ENCODE peak calls at places on chromosomes 1 and 21, in seven cellular contexts. B is body of pancreas, N is cardiac muscle cell, Q is heart right ventricle, F is HCT116, W is left lung, X is fibroblast of lung. K is an unnamed sample. For H3K4me1, the result is how much of the 10 kb centered on the place peaks cover.

GRCh38 chr1:22976461-22977243 is 4.0 kb upstream of the LACTBL1 start:
- DNase-seq in X (peak), B (peak), N (peak), F (peak), Q (peak), W (no peak), K (no peak)

GRCh38 chr1:226217273-226217672 is 6.2 kb upstream of the MIXL1 start:
- DNase-seq in W (no peak), F (no peak), B (no peak), X (peak), Q (no peak), N (peak), K (peak)

GRCh38 chr21:27703806-27704205 is 736.9 kb upstream of the ADAMTS5 start:
- DNase-seq in B (no peak), X (no peak), Q (no peak), N (no peak), W (no peak), F (no peak), K (no peak)

GRCh38 chr1:40303051-40303771 is 13.9 kb downstream of the COL9A2 start:
- DNase-seq in Q (no peak), B (no peak), X (no peak), W (no peak), F (no peak), N (no peak), K (no peak)

GRCh38 chr1:32273389-32274208 is 18.3 kb upstream of the HDAC1 start:
- DNase-seq in N (no peak), W (no peak), F (no peak), Q (no peak), X (peak), B (no peak), K (no peak)

GRCh38 chr1:161096015-161096414 is 2.1 kb upstream of the KLHDC9 start:
- DNase-seq in W (no peak), X (no peak), F (no peak), N (no peak), Q (no peak), B (no peak), K (no peak)

GRCh38 chr1:216812966-216813365 is 89.7 kb upstream of the ESRRG start:
- DNase-seq in B (no peak), N (no peak), Q (no peak), X (peak), W (no peak), F (no peak), K (no peak)

GRCh38 chr1:112298558-112298957 is 97.5 kb upstream of the CTTNBP2NL start:
- DNase-seq in F (peak), N (peak), B (peak), X (peak), Q (no peak), W (no peak), K (no peak)

GRCh38 chr1:202241376-202242079 is 47.9 kb downstream of the LGR6 start:
- DNase-seq in W (no peak), Q (peak), B (peak), N (no peak), X (no peak), F (no peak), K (no peak)

GRCh38 chr1:154445040-154445472 is 39.9 kb downstream of the IL6R start:
- DNase-seq in B (no peak), F (no peak), X (peak), Q (no peak), W (no peak), N (no peak), K (no peak)

GRCh38 chr1:62875676-62876075 is 91.7 kb downstream of the ATG4C start:
- DNase-seq in W (no peak), B (no peak), X (no peak), N (no peak), F (no peak), Q (no peak), K (no peak)

GRCh38 chr1:172388490-172388889 is 32.0 kb upstream of the C1orf105 start:
- DNase-seq in Q (no peak), N (no peak), X (no peak), W (no peak), B (no peak), F (no peak), K (no peak)

GRCh38 chr1:99481391-99481996 is 164.4 kb upstream of the PALMD start:
- DNase-seq in N (peak), X (peak), B (peak), W (no peak), Q (peak), F (peak), K (no peak)

GRCh38 chr1:73452522-73452921 is 745.5 kb downstream of the LRRIQ3 start:
- DNase-seq in N (no peak), F (no peak), X (no peak), B (no peak), Q (no peak), W (no peak), K (no peak)
- TF ChIP-seq CTCF in N (no peak), F (no peak), X (no peak), B (no peak), Q (no peak), W (no peak), K (no peak)

GRCh38 chr1:3522564-3523270 is 68.3 kb downstream of the ARHGEF16 start:
- DNase-seq in Q (no peak), B (no peak), W (no peak), X (no peak), F (no peak), N (no peak), K (no peak)

GRCh38 chr1:3523980-3524379 is 69.5 kb downstream of the ARHGEF16 start:
- DNase-seq in B (no peak), N (no peak), X (no peak), Q (no peak), W (no peak), F (no peak), K (no peak)

GRCh38 chr1:3527774-3528173 is 73.3 kb downstream of the ARHGEF16 start:
- DNase-seq in F (no peak), B (no peak), Q (no peak), N (no peak), X (no peak), W (no peak), K (no peak)

GRCh38 chr1:3524571-3525203 is 70.2 kb downstream of the ARHGEF16 start:
- DNase-seq in B (no peak), F (no peak), Q (no peak), N (no peak), X (no peak), W (no peak), K (no peak)

GRCh38 chr1:3525551-3526482 is 71.4 kb downstream of the ARHGEF16 start:
- DNase-seq in N (no peak), X (no peak), W (no peak), Q (no peak), F (no peak), B (no peak), K (no peak)
- H3K27ac ChIP-seq in N (no peak), X (no peak), W (no peak), Q (no peak), F (no peak), B (no peak), K (no peak)

GRCh38 chr1:21317690-21318043 is 27.4 kb upstream of the ECE1 start:
- DNase-seq in Q (no peak), B (no peak), F (no peak), X (no peak), W (no peak), N (no peak), K (no peak)
- H3K4me1 ChIP-seq in Q (half or more), B (half or more), F (under half), X (half or more), W (half or more), N (half or more), K (half or more)

DNA sequence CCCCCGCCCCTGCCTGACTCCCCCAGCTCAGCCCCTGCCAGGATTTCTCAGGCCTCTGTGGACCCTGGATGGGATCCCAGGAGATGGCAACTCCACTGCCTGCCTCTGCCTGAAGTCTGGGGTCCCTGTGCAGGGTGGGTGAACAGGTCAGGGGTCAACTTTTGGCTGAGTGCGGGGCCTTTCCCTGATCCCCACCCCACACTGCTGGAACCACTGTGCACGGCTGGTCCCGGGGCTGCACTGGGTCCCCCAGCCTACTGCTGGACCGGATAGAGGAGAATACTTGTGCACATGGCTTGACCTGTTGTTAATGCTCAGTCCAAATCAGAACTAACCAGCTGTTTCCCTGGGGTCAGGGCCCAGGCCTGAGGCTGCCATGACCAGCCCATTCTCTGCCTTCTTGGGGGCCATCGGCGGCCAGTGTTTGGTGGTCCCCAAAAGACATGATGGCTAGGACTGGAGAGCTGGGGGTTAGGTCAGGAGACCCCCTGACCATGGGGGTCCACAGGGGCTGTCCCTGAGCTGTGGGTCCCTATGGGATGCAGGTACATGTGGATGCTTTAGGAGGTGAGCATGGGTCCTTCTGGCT is 19.2 kb upstream of the ZNF678 start:
- DNase-seq in N (no peak), B (no peak), X (no peak), Q (no peak), W (peak), F (no peak), K (no peak)
- TF ChIP-seq CTCF in N (no peak), B (no peak), X (no peak), Q (no peak), W (no peak), F (no peak), K (no peak)

GRCh38 chr21:29148535-29148934 is 18.1 kb downstream of the MAP3K7CL start:
- DNase-seq in F (no peak), Q (peak), X (peak), B (no peak), W (no peak), N (no peak), K (no peak)
- H3K27ac ChIP-seq in F (no peak), Q (peak), X (peak), B (no peak), W (no peak), N (no peak), K (no peak)

DNA sequence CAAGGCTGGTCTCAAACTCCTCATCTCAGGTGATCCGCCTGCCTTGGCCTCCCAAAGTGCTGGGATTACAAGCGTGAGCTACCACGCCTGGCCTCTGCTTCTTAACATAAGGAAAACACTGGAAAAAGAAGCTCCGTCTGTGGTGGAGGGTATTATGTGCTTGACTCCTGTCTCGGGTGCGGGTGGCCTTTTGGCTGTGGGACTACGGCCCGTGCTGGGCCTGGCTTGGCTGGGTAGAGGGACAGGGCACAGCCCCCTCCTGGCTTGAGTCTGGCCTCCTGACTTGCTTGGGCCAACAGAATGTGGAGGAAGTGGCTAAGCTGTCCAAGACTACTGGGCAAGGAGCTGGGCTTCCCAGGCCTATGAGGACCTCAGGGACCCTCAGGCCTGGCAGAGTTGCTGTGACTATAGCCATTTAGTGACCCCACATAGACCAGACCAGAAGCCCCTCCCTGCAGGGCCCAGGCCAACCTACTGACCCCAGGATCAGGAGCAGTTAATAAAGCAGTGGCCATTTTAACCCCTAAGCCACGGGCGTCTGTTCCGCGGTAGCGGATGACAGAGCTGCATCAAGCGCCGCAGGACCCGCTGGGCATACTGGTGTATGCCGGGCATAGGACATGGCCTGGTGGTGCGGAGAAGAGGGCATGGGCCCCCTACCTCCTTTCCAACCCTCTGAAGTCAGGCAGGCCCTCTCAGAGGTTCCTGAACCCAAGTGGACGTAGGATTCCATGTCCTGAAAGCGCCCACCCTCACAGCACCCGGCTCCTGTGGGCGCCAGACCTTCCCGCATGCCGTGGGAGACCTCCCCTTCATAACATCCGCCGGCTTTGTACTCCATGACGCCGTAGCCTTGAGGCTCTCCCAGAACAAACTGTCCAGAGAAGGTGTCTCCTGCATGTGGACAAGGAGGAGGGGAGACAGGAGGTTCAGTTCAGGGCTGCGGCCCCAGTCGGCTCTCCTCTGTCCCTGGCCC is 4.4 kb downstream of the MORN1 start:
- DNase-seq in B (no peak), W (peak), F (no peak), X (no peak), Q (no peak), N (no peak), K (no peak)
- H3K4me1 ChIP-seq in B (under half), W (under half), F (under half), X (under half), Q (under half), N (under half), K (under half)